ENCODE peak calls at places on chromosomes 6 and 20, in ten cellular contexts. H is SJSA1; R is psoas muscle; M is uterus; Q is A673; F is brain microvascular endothelial cell; J is IMR-90; E is CD8-positive, alpha-beta T cell; S is GM12865; U is foreskin fibroblast. I is an unnamed sample.
A peak's percentile ranks its signal among the peaks of the same experiment; 100 is the strongest.

GRCh38 chr20:3420211-3420707 is 12.8 kb upstream of the DNAAF9 start:
- DNase-seq in H (no peak), R (peak; percentile 63), M (no peak), Q (peak; percentile 86), F (peak; percentile 13), J (peak; percentile 41), E (no peak), S (peak; percentile 87), U (peak; percentile 86), I (no peak)

GRCh38 chr6:127302728-127303675 is 36.3 kb downstream of the RNF146 start:
- DNase-seq in H (peak; percentile 66), R (no peak), M (peak; percentile 18), Q (peak; percentile 79), F (peak; percentile 60), J (peak; percentile 48), E (peak; percentile 19), S (peak; percentile 51), U (peak; percentile 29), I (peak; percentile 52)

GRCh38 chr6:1423578-1423977 is 34.2 kb downstream of the FOXF2 start:
- DNase-seq in H (peak; percentile 22), R (no peak), M (no peak), Q (no peak), F (no peak), J (no peak), E (no peak), S (no peak), U (no peak), I (no peak)

GRCh38 chr20:49388790-49389189 is 93.7 kb downstream of the KCNB1 start:
- DNase-seq in H (no peak), R (no peak), M (no peak), Q (no peak), F (no peak), J (no peak), E (no peak), S (no peak), U (no peak), I (no peak)

GRCh38 chr20:40587038-40587437 is 102.0 kb downstream of the MAFB start:
- DNase-seq in H (no peak), R (no peak), M (no peak), Q (no peak), F (no peak), J (no peak), E (no peak), S (no peak), U (no peak), I (no peak)

GRCh38 chr6:37058084-37058586 is 52.7 kb downstream of the FGD2 start:
- DNase-seq in H (peak; percentile 42), R (peak; percentile 75), M (no peak), Q (peak; percentile 29), F (no peak), J (peak; percentile 76), E (no peak), S (no peak), U (peak; percentile 57), I (peak; percentile 23)

GRCh38 chr6:142878407-142878806 is 66.6 kb downstream of the HIVEP2 start:
- DNase-seq in H (no peak), R (no peak), M (no peak), Q (no peak), F (no peak), J (no peak), E (no peak), S (peak; percentile 83), U (no peak), I (no peak)

GRCh38 chr20:63826753-63827152 is 4.3 kb downstream of the ZBTB46 start:
- DNase-seq in H (no peak), R (no peak), M (no peak), Q (no peak), F (no peak), J (peak; percentile 37), E (no peak), S (no peak), U (no peak), I (no peak)

GRCh38 chr6:112910256-112910655 is 563.1 kb downstream of the RFPL4B start:
- DNase-seq in H (no peak), R (no peak), M (no peak), Q (no peak), F (no peak), J (peak; percentile 60), E (no peak), S (no peak), U (peak; percentile 13), I (peak; percentile 47)

GRCh38 chr6:137013738-137014602 is 30.8 kb downstream of the IL20RA start:
- DNase-seq in H (no peak), R (no peak), M (peak; percentile 19), Q (peak; percentile 41), F (peak; percentile 51), J (peak; percentile 60), E (no peak), S (no peak), U (peak; percentile 36), I (peak; percentile 27)

GRCh38 chr20:25237610-25238318 is 10.1 kb upstream of the PYGB start:
- DNase-seq in H (peak; percentile 97), R (peak; percentile 70), M (peak; percentile 40), Q (peak; percentile 87), F (peak; percentile 99), J (peak; percentile 100), E (no peak), S (peak; percentile 18), U (peak; percentile 99), I (peak; percentile 88)

GRCh38 chr6:47209632-47210031 is 100.1 kb downstream of the TNFRSF21 start:
- DNase-seq in H (no peak), R (no peak), M (no peak), Q (no peak), F (peak; percentile 41), J (peak; percentile 70), E (no peak), S (no peak), U (no peak), I (no peak)

GRCh38 chr20:39474829-39475228 is 512.7 kb downstream of the DHX35 start:
- DNase-seq in H (no peak), R (no peak), M (no peak), Q (peak; percentile 84), F (no peak), J (no peak), E (no peak), S (no peak), U (no peak), I (no peak)

GRCh38 chr6:14851286-14851685 is 394.6 kb upstream of the JARID2 start:
- DNase-seq in H (no peak), R (no peak), M (no peak), Q (no peak), F (no peak), J (peak; percentile 66), E (no peak), S (no peak), U (no peak), I (no peak)

GRCh38 chr6:57089687-57090457 is at the start of gene ZNF451:
- DNase-seq in H (peak; percentile 98), R (peak; percentile 99), M (peak; percentile 98), Q (peak; percentile 99), F (peak; percentile 96), J (peak; percentile 95), E (peak; percentile 93), S (peak; percentile 97), U (peak; percentile 96), I (peak; percentile 95)

GRCh38 chr6:87730310-87730709 is 28.3 kb upstream of the AKIRIN2 start:
- DNase-seq in H (no peak), R (peak; percentile 92), M (no peak), Q (no peak), F (no peak), J (peak; percentile 63), E (no peak), S (no peak), U (no peak), I (no peak)

GRCh38 chr20:911882-912600 is 4.1 kb downstream of the ANGPT4 start:
- DNase-seq in H (no peak), R (no peak), M (no peak), Q (no peak), F (no peak), J (no peak), E (no peak), S (no peak), U (no peak), I (no peak)

GRCh38 chr6:122033564-122034181 is 365.8 kb upstream of the HSF2 start:
- DNase-seq in H (peak; percentile 59), R (no peak), M (no peak), Q (peak; percentile 80), F (peak; percentile 12), J (peak; percentile 70), E (no peak), S (peak; percentile 32), U (no peak), I (peak; percentile 54)

GRCh38 chr6:17584241-17584803 is 15.8 kb upstream of the FAM8A1 start:
- DNase-seq in H (peak; percentile 76), R (no peak), M (no peak), Q (peak; percentile 82), F (peak; percentile 76), J (peak; percentile 86), E (no peak), S (peak; percentile 46), U (peak; percentile 73), I (peak; percentile 84)

GRCh38 chr6:131400054-131400781 is 172.8 kb upstream of the ARG1 start:
- DNase-seq in H (peak; percentile 57), R (no peak), M (no peak), Q (peak; percentile 50), F (peak; percentile 84), J (peak; percentile 67), E (no peak), S (no peak), U (peak; percentile 87), I (no peak)

GRCh38 chr20:60402209-60403058 is 444.2 kb downstream of the CDH26 start:
- DNase-seq in H (no peak), R (no peak), M (no peak), Q (no peak), F (no peak), J (no peak), E (no peak), S (no peak), U (no peak), I (no peak)

GRCh38 chr6:30601436-30601814 is 15.6 kb downstream of the PPP1R10 start:
- DNase-seq in H (no peak), R (no peak), M (no peak), Q (no peak), F (no peak), J (no peak), E (no peak), S (no peak), U (no peak), I (no peak)
- H3K4me3 ChIP-seq in H (no peak overlapping the region), R (no peak overlapping the region), M (no peak overlapping the region), Q (no peak overlapping the region), F (no peak overlapping the region), J (no peak overlapping the region), E (no peak overlapping the region), S (no peak overlapping the region), U (no peak overlapping the region), I (no peak overlapping the region)

GRCh38 chr6:154356690-154357089 is at the start of gene IPCEF1:
- DNase-seq in H (no peak), R (no peak), M (no peak), Q (no peak), F (no peak), J (no peak), E (no peak), S (peak; percentile 14), U (no peak), I (no peak)
- H3K4me3 ChIP-seq in H (no peak within 1 kb of the TSS), R (no peak within 1 kb of the TSS), M (no peak within 1 kb of the TSS), Q (no peak within 1 kb of the TSS), F (no peak within 1 kb of the TSS), J (no peak within 1 kb of the TSS), E (no peak within 1 kb of the TSS), S (no peak within 1 kb of the TSS), U (no peak within 1 kb of the TSS), I (no peak within 1 kb of the TSS)

GRCh38 chr6:27544612-27545260 is 71.8 kb upstream of the ZNF184 start:
- DNase-seq in H (no peak), R (no peak), M (no peak), Q (no peak), F (peak; percentile 29), J (no peak), E (no peak), S (no peak), U (no peak), I (no peak)
- H3K4me3 ChIP-seq in H (no peak overlapping the region), R (no peak overlapping the region), M (no peak overlapping the region), Q (peak overlapping the region; percentile 48), F (peak overlapping the region; percentile 62), J (peak overlapping the region; percentile 50), E (no peak overlapping the region), S (peak overlapping the region; percentile 29), U (peak overlapping the region; percentile 38), I (no peak overlapping the region)

GRCh38 chr6:2858678-2859324 is 17.1 kb upstream of the SERPINB1 start:
- DNase-seq in H (no peak), R (no peak), M (no peak), Q (peak; percentile 23), F (no peak), J (no peak), E (peak; percentile 49), S (peak; percentile 81), U (no peak), I (no peak)
- H3K4me3 ChIP-seq in H (no peak overlapping the region), R (peak overlapping the region; percentile 5), M (peak overlapping the region; percentile 2), Q (no peak overlapping the region), F (no peak overlapping the region), J (no peak overlapping the region), E (peak overlapping the region; percentile 19), S (peak overlapping the region; percentile 61), U (no peak overlapping the region), I (no peak overlapping the region)